ENCODE peak calls at places on chromosomes 12 and 14, in five cellular contexts. T is transverse colon, N is breast epithelium, Q is A549, L is NB4. J is an unnamed sample.

GRCh38 chr12:10151621-10152020 is 20.3 kb downstream of the OLR1 start:
- DNase-seq in T (no peak), N (no peak), Q (no peak), L (no peak), J (no peak)

GRCh38 chr12:119678459-119678858 is 10.5 kb downstream of the PRKAB1 start:
- DNase-seq in T (no peak), N (no peak), Q (no peak), L (no peak), J (no peak)

GRCh38 chr14:35701531-35701930 is 107.6 kb downstream of the RALGAPA1 start:
- DNase-seq in T (no peak), N (no peak), Q (no peak), L (no peak), J (no peak)

GRCh38 chr12:46521145-46521544 is 148.6 kb upstream of the SLC38A2 start:
- DNase-seq in T (no peak), N (no peak), Q (no peak), L (no peak), J (no peak)

GRCh38 chr12:105214141-105214540 is 21.8 kb downstream of the APPL2 start:
- DNase-seq in T (no peak), N (peak; percentile 21), Q (no peak), L (no peak), J (no peak)

GRCh38 chr12:14394317-14395058 is 29.0 kb downstream of the ATF7IP start:
- DNase-seq in T (no peak), N (no peak), Q (peak; percentile 57), L (peak; percentile 78), J (peak; percentile 90)

GRCh38 chr12:49912345-49912744 is 8.6 kb upstream of the FAIM2 start:
- DNase-seq in T (no peak), N (no peak), Q (no peak), L (no peak), J (no peak)

GRCh38 chr12:96044017-96044985 is 8.9 kb upstream of the LTA4H start:
- DNase-seq in T (no peak), N (no peak), Q (no peak), L (peak; percentile 64), J (no peak)

GRCh38 chr12:127383281-127383680 is 883.7 kb upstream of the TMEM132C start:
- DNase-seq in T (no peak), N (no peak), Q (no peak), L (no peak), J (no peak)

GRCh38 chr14:104424406-104425072 is 155.0 kb upstream of the C14orf180 start:
- DNase-seq in T (no peak), N (no peak), Q (no peak), L (no peak), J (no peak)

GRCh38 chr12:56299853-56300643 is at the start of gene CS:
- DNase-seq in T (peak; percentile 99), N (peak; percentile 99), Q (peak; percentile 94), L (peak; percentile 99), J (peak; percentile 99)
- TF ChIP-seq POLR2A in T (peak; percentile 93), N (peak; percentile 35), Q (peak; percentile 42), L (no peak), J (peak; percentile 77)

DNA sequence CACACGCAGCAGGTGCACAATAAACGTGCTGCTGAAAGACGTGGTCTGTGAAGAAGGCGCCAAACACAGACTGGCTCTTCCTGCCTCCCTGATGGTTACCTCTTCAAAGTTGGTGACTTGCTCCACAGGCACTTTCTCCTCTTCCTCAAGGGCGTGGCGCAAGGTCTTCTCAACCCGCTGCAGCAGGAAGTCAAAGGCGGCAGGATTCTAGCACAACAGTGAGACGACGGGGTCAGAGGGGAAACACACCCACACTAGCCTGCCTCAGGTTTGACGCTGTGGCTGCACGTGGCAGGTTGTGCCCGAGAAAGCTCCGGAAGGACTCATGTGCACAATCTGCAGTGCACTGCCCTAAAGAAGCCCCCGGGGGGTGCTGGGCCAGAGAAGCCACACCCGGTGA is 15.0 kb downstream of the POLE start:
- DNase-seq in T (no peak), N (no peak), Q (no peak), L (no peak), J (no peak)
- TF ChIP-seq POLR2A in T (no peak), N (no peak), Q (no peak), L (no peak), J (no peak)

GRCh38 chr14:74573421-74574091 is 38.5 kb downstream of the LTBP2 start:
- DNase-seq in T (no peak), N (no peak), Q (no peak), L (no peak), J (no peak)

GRCh38 chr14:74571441-74571841 is 40.6 kb downstream of the LTBP2 start:
- DNase-seq in T (no peak), N (no peak), Q (no peak), L (no peak), J (no peak)

GRCh38 chr14:74572829-74573360 is 39.1 kb downstream of the LTBP2 start:
- DNase-seq in T (no peak), N (peak; percentile 87), Q (no peak), L (no peak), J (no peak)

GRCh38 chr14:74570696-74571095 is 41.3 kb downstream of the LTBP2 start:
- DNase-seq in T (no peak), N (no peak), Q (no peak), L (no peak), J (no peak)

DNA sequence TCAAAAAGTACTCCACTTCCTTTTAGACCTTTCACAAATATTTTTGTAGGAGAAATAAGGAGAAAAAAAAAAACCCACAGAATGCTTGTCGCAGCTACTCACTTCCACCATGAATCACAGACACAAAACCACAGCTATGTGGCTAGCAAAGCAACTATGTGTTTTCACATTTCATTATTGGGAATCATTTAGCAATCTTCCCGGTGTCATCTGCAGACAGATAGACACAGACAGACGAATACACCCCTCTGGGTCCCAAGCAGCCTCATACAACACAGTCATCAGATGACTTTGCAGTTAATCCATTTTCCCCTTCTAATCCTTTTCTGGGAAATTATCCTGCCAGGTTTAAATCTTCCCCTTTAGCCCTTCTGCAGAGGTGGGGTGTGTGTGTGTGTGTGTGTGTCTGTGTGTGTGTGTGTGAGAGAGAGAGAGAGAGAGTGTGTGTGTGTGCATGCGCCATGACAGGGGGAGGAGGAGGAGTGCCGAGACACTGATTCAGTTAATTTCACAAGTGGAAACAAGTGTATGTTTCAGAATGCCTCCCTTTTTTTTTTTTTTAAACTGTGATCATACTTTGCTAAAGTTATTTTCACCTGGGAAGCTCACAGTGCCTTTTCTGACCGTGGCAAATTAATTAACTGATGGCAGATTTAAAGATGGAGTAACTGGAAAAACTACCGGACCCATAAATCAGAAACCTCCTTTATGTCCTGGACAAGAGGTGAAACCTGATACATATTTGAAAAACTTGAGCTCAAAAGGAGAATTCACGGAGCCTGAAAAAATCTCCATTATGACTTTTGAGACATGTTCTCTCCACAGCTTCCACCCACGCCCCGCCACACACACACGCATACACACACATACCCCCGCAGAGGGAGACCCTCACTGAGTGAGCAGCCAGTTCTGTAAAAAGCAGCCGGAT is 39.9 kb downstream of the LTBP2 start:
- DNase-seq in T (peak; percentile 21), N (peak; percentile 72), Q (peak; percentile 74), L (peak; percentile 54), J (no peak)
- TF ChIP-seq POLR2A in T (no peak), N (peak; percentile 23), Q (no peak), L (no peak), J (no peak)

GRCh38 chr12:47821346-47821706 is 1.6 kb upstream of the HDAC7 start:
- DNase-seq in T (no peak), N (no peak), Q (no peak), L (no peak), J (no peak)

GRCh38 chr12:47820631-47821345 is 1.1 kb upstream of the HDAC7 start:
- DNase-seq in T (peak; percentile 74), N (peak; percentile 94), Q (peak; percentile 98), L (no peak), J (peak; percentile 39)

GRCh38 chr12:47818701-47819543 is 781 bp downstream of the HDAC7 start:
- DNase-seq in T (peak; percentile 77), N (peak; percentile 53), Q (peak; percentile 51), L (peak; percentile 69), J (peak; percentile 64)

GRCh38 chr12:47819544-47819901 is 180 bp downstream of the HDAC7 start:
- DNase-seq in T (no peak), N (no peak), Q (no peak), L (no peak), J (no peak)

GRCh38 chr12:47819902-47820630 is at the start of gene HDAC7:
- DNase-seq in T (peak; percentile 85), N (peak; percentile 84), Q (peak; percentile 90), L (peak; percentile 86), J (peak; percentile 87)
- TF ChIP-seq POLR2A in T (no peak), N (no peak), Q (peak; percentile 82), L (peak; percentile 64), J (peak; percentile 62)

GRCh38 chr14:70644016-70644415 is 2.3 kb downstream of the TTC9 start:
- DNase-seq in T (no peak), N (no peak), Q (no peak), L (no peak), J (no peak)

GRCh38 chr14:70642313-70643235 is 858 bp downstream of the TTC9 start:
- DNase-seq in T (peak; percentile 39), N (no peak), Q (no peak), L (peak; percentile 37), J (no peak)

GRCh38 chr14:70641548-70642312 is at the start of gene TTC9:
- DNase-seq in T (peak; percentile 22), N (no peak), Q (peak; percentile 52), L (no peak), J (no peak)

GRCh38 chr14:70638416-70638815 is 3.3 kb upstream of the TTC9 start:
- DNase-seq in T (no peak), N (no peak), Q (no peak), L (no peak), J (no peak)

DNA sequence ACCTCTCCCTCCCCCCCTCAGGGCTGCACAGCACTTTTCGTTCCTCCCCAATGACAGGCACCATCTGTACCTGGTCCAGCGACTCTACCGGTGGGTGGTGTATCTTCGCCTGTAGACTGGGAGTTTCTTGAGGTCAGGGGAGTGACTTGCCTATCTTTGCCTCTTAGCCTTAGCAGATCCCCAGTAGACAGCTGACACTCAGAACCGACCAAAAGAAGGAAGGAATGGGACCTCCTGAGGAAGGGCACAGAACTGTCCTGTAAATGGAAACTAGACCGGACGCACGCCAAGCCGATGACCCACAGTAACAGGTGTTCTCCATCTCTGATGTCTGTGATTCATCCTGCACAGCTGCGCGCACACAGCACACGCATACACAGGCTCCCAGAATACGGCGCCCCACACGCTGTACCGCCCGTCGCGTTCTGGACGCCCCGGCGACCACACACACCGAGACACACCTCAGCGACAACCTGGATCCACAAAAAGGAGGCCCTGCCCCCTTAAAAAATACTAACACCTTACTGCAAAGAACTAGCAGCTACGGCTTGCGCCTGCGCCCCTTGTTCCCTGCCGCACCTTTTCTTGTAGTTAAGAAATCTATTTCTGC is 673 bp upstream of the TTC9 start:
- DNase-seq in T (peak; percentile 61), N (no peak), Q (peak; percentile 61), L (no peak), J (no peak)
- TF ChIP-seq POLR2A in T (peak; percentile 32), N (no peak), Q (no peak), L (no peak), J (no peak)

DNA sequence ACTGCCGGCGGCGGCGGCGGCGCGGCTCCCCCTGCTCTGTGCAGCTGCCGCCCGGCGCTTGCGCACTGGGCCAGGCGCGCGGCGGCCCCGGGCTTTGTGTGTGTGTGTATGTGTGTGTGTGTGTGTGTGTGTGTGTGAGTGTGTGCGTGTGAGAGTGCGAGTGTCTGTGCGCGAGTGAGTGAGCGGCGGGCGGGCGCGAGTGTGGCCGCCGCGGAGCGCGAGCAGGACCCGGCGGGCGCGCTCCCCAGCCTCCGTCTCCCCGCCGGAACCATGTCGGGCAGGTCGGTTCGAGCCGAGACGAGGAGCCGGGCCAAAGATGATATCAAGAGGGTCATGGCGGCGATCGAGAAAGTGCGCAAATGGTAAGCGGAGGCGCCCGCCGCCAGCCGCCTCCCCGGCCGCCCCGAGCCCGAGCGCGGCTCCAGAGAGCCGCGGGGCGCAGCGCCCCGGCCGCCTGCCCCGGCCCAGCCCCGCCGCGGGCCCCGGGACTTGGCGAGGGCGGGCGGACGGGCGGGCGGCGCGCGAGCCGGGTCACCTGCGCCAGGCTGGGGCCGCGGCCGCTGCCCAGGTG is at the start of gene BCL7A:
- DNase-seq in T (peak; percentile 76), N (peak; percentile 67), Q (peak; percentile 47), L (peak; percentile 63), J (peak; percentile 86)
- TF ChIP-seq POLR2A in T (peak; percentile 52), N (no peak), Q (peak; percentile 63), L (no peak), J (peak; percentile 47)